ENCODE peak calls at places on chromosomes 2 and 18, in eight cellular contexts. S, U, R, W, O, P, C and K are unnamed samples.

GRCh38 chr2:200618590-200619021 is 32.8 kb downstream of the AOX1 start:
- DNase-seq in S (peak), U (no peak), R (peak), W (no peak), O (peak), P (no peak), C (peak), K (no peak)

GRCh38 chr18:43046324-43046723 is 69.2 kb downstream of the RIT2 start:
- DNase-seq in S (no peak), U (no peak), R (no peak), W (no peak), O (no peak), P (no peak), C (no peak), K (no peak)

GRCh38 chr2:216819766-216820165 is 40.1 kb downstream of the TNP1 start:
- DNase-seq in S (no peak), U (no peak), R (no peak), W (no peak), O (no peak), P (no peak), C (no peak), K (no peak)

GRCh38 chr18:31857516-31858106 is 85.3 kb downstream of the TRAPPC8 start:
- DNase-seq in S (no peak), U (no peak), R (no peak), W (no peak), O (no peak), P (no peak), C (no peak), K (no peak)

GRCh38 chr2:67797801-67798535 is 264.8 kb downstream of the C1D start:
- DNase-seq in S (peak), U (no peak), R (peak), W (peak), O (peak), P (no peak), C (peak), K (peak)

GRCh38 chr2:138572318-138572717 is 70.7 kb downstream of the SPOPL start:
- DNase-seq in S (peak), U (no peak), R (no peak), W (no peak), O (peak), P (no peak), C (peak), K (no peak)

GRCh38 chr2:26587966-26588365 is 53.2 kb downstream of the CIB4 start:
- DNase-seq in S (no peak), U (peak), R (no peak), W (no peak), O (no peak), P (no peak), C (no peak), K (no peak)

GRCh38 chr2:223121317-223121716 is 69.3 kb downstream of the KCNE4 start:
- DNase-seq in S (no peak), U (no peak), R (no peak), W (no peak), O (no peak), P (no peak), C (no peak), K (no peak)

GRCh38 chr2:171718720-171719119 is 31.5 kb downstream of the DYNC1I2 start:
- DNase-seq in S (no peak), U (no peak), R (no peak), W (no peak), O (no peak), P (no peak), C (no peak), K (no peak)

GRCh38 chr2:222270436-222270835 is 28.4 kb downstream of the PAX3 start:
- DNase-seq in S (no peak), U (no peak), R (peak), W (no peak), O (no peak), P (no peak), C (no peak), K (no peak)

GRCh38 chr18:79585395-79586370 is 93.9 kb upstream of the CTDP1 start:
- DNase-seq in S (no peak), U (peak), R (no peak), W (no peak), O (no peak), P (no peak), C (no peak), K (no peak)

GRCh38 chr2:73260338-73260984 is 23.8 kb downstream of the FBXO41 start:
- DNase-seq in S (peak), U (no peak), R (peak), W (peak), O (peak), P (peak), C (peak), K (peak)

GRCh38 chr2:197759013-197759412 is 26.1 kb downstream of the BOLL start:
- DNase-seq in S (no peak), U (no peak), R (no peak), W (no peak), O (no peak), P (no peak), C (no peak), K (no peak)

GRCh38 chr2:4561206-4561605 is 857.8 kb downstream of the DCDC2C start:
- DNase-seq in S (no peak), U (no peak), R (no peak), W (no peak), O (no peak), P (no peak), C (no peak), K (no peak)

GRCh38 chr2:224023188-224023587 is 15.9 kb downstream of the SERPINE2 start:
- DNase-seq in S (peak), U (no peak), R (peak), W (peak), O (peak), P (no peak), C (peak), K (peak)

DNA sequence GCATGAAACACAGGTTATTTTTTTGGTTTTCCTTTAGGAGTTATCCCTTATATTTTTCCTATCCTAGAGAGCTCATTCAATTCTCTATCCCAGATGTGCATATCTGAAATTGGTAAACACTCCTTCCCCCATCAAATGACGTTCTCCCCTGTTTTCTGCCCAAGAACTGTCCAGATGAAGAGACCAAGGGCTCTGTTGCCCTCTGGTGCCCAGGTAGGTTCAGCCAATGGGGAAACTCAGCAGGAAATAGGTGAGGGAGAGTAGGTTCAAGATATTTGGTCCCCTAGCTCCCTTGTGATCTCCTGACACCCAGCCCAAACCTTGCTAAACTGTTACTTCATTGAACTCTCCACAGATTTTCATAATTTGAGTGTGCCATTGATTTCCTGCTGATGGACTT is 14.1 kb upstream of the INO80C start:
- DNase-seq in S (no peak), U (no peak), R (no peak), W (no peak), O (no peak), P (no peak), C (no peak), K (no peak)
- TF ChIP-seq CTCF in S (peak), U (no peak), R (no peak), W (no peak), O (no peak), P (no peak), C (no peak), K (no peak)

DNA sequence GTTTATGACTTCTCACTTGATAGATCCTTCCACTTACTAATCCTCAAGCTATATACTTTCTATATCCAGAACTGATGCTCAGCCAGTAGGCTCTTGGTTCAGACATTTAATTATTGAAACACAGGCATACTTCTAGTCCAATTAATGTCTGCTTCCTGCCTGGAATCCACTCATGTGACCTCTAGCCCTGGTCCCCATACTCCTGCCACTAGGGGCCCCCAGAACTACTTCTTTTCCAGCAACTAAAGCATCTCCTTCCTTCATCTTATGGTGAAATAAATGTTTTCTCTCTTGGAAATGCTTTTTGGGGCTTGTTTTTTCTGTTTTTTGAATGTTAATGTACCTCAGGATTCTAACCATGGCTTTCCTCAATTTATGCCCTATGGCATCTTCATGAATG is 527.6 kb downstream of the SATB2 start:
- DNase-seq in S (no peak), U (no peak), R (peak), W (no peak), O (no peak), P (no peak), C (no peak), K (no peak)
- TF ChIP-seq CTCF in S (no peak), U (no peak), R (peak), W (no peak), O (no peak), P (peak), C (no peak), K (peak)

GRCh38 chr2:238131761-238132462 is 6.6 kb upstream of the KLHL30 start:
- DNase-seq in S (no peak), U (no peak), R (no peak), W (no peak), O (no peak), P (no peak), C (no peak), K (no peak)
- TF ChIP-seq CTCF in S (no peak), U (no peak), R (no peak), W (no peak), O (no peak), P (no peak), C (no peak), K (no peak)

GRCh38 chr2:111897924-111898702 is at the start of gene MERTK:
- DNase-seq in S (no peak), U (peak), R (peak), W (no peak), O (peak), P (peak), C (peak), K (peak)
- TF ChIP-seq CTCF in S (peak), U (peak), R (peak), W (peak), O (peak), P (peak), C (peak), K (peak)